ENCODE peak calls at places on chromosomes 5 and 9, in seven cellular contexts. H is left ventricle myocardium inferior, Y is type B pancreatic cell, X is lower lobe of right lung, J is fibroblast of pulmonary artery, N is HepG2, D is GM12864. Q is an unnamed sample.

GRCh38 chr5:1343931-1344901 is 683 bp downstream of the CLPTM1L start:
- DNase-seq in H (no peak), Y (no peak), X (no peak), J (peak), N (no peak), D (no peak), Q (no peak)

GRCh38 chr9:91200692-91201336 is 160.9 kb downstream of the AUH start:
- DNase-seq in H (no peak), Y (no peak), X (no peak), J (no peak), N (no peak), D (no peak), Q (no peak)

GRCh38 chr5:72377920-72378635 is 57.9 kb downstream of the PTCD2 start:
- DNase-seq in H (peak), Y (no peak), X (no peak), J (peak), N (no peak), D (no peak), Q (no peak)

GRCh38 chr5:134125195-134126015 is 10.9 kb downstream of the TCF7 start:
- DNase-seq in H (peak), Y (no peak), X (no peak), J (peak), N (no peak), D (no peak), Q (no peak)

GRCh38 chr9:134431626-134432025 is 105.4 kb downstream of the RXRA start:
- DNase-seq in H (no peak), Y (no peak), X (no peak), J (no peak), N (no peak), D (no peak), Q (no peak)

GRCh38 chr5:9052421-9052820 is 493.5 kb downstream of the SEMA5A start:
- DNase-seq in H (no peak), Y (no peak), X (no peak), J (no peak), N (no peak), D (no peak), Q (no peak)

GRCh38 chr5:134374234-134374633 is 2.9 kb downstream of the UBE2B start:
- DNase-seq in H (no peak), Y (no peak), X (no peak), J (peak), N (no peak), D (no peak), Q (no peak)

GRCh38 chr9:106916491-106917235 is 53.7 kb downstream of the ZNF462 start:
- DNase-seq in H (no peak), Y (no peak), X (no peak), J (peak), N (peak), D (no peak), Q (no peak)

GRCh38 chr5:168660691-168661090 is 81.5 kb upstream of the PANK3 start:
- DNase-seq in H (no peak), Y (no peak), X (no peak), J (no peak), N (no peak), D (no peak), Q (no peak)

GRCh38 chr9:120043448-120043847 is 536.5 kb downstream of the CDK5RAP2 start:
- DNase-seq in H (no peak), Y (no peak), X (no peak), J (no peak), N (no peak), D (no peak), Q (no peak)

GRCh38 chr9:74942801-74943200 is 9.9 kb downstream of the C9orf40 start:
- DNase-seq in H (no peak), Y (no peak), X (no peak), J (peak), N (no peak), D (no peak), Q (no peak)

GRCh38 chr9:98080346-98080745 is 23.8 kb downstream of the NANS start:
- DNase-seq in H (no peak), Y (no peak), X (no peak), J (peak), N (no peak), D (no peak), Q (no peak)

GRCh38 chr9:35277649-35278359 is 116.0 kb downstream of the UNC13B start:
- DNase-seq in H (no peak), Y (no peak), X (no peak), J (peak), N (no peak), D (no peak), Q (no peak)

GRCh38 chr5:179267071-179267670 is 78.1 kb downstream of the ADAMTS2 start:
- DNase-seq in H (peak), Y (peak), X (peak), J (no peak), N (no peak), D (no peak), Q (no peak)

GRCh38 chr9:99385215-99385614 is 163.1 kb downstream of the SEC61B start:
- DNase-seq in H (no peak), Y (no peak), X (no peak), J (no peak), N (no peak), D (no peak), Q (no peak)

GRCh38 chr5:154138701-154139100 is 51.8 kb upstream of the GALNT10 start:
- DNase-seq in H (peak), Y (no peak), X (no peak), J (peak), N (no peak), D (no peak), Q (no peak)

GRCh38 chr5:124661317-124662141 is 84.9 kb downstream of the ZNF608 start:
- DNase-seq in H (no peak), Y (no peak), X (no peak), J (peak), N (peak), D (no peak), Q (peak)

GRCh38 chr5:179901462-179901861 is 6.2 kb downstream of the TBC1D9B start:
- DNase-seq in H (no peak), Y (no peak), X (no peak), J (no peak), N (no peak), D (no peak), Q (no peak)

GRCh38 chr5:128216860-128217531 is 133.4 kb downstream of the SLC12A2 start:
- DNase-seq in H (peak), Y (no peak), X (no peak), J (peak), N (no peak), D (no peak), Q (no peak)

GRCh38 chr5:112848116-112848811 is 12.8 kb upstream of the SRP19 start:
- DNase-seq in H (no peak), Y (no peak), X (no peak), J (peak), N (peak), D (peak), Q (peak)

GRCh38 chr5:74316064-74316586 is 324.4 kb downstream of the ENC1 start:
- DNase-seq in H (no peak), Y (no peak), X (no peak), J (peak), N (peak), D (peak), Q (no peak)

GRCh38 chr9:69980041-69980440 is 63.6 kb upstream of the MAMDC2 start:
- DNase-seq in H (no peak), Y (no peak), X (no peak), J (peak), N (no peak), D (no peak), Q (no peak)

GRCh38 chr9:79408617-79409016 is 163.1 kb upstream of the TLE4 start:
- DNase-seq in H (no peak), Y (no peak), X (no peak), J (no peak), N (no peak), D (no peak), Q (no peak)

GRCh38 chr5:14156611-14157493 is 13.7 kb downstream of the TRIO start:
- DNase-seq in H (no peak), Y (no peak), X (no peak), J (peak), N (peak), D (no peak), Q (peak)

GRCh38 chr9:134683714-134684374 is 42.2 kb downstream of the COL5A1 start:
- DNase-seq in H (no peak), Y (no peak), X (no peak), J (no peak), N (no peak), D (no peak), Q (no peak)

GRCh38 chr5:77168187-77168883 is 42.1 kb upstream of the PDE8B start:
- DNase-seq in H (peak), Y (no peak), X (peak), J (peak), N (no peak), D (no peak), Q (no peak)

GRCh38 chr5:81522571-81522970 is 128.6 kb upstream of the ACOT12 start:
- DNase-seq in H (no peak), Y (no peak), X (no peak), J (no peak), N (no peak), D (no peak), Q (no peak)

GRCh38 chr5:1516615-1517601 is 6.9 kb downstream of the LPCAT1 start:
- DNase-seq in H (peak), Y (no peak), X (peak), J (peak), N (peak), D (no peak), Q (no peak)

GRCh38 chr5:76693141-76693540 is 22.8 kb upstream of the F2R start:
- DNase-seq in H (no peak), Y (no peak), X (no peak), J (no peak), N (no peak), D (no peak), Q (no peak)

GRCh38 chr9:70382046-70382708 is 32.3 kb downstream of the KLF9 start:
- DNase-seq in H (no peak), Y (no peak), X (no peak), J (no peak), N (no peak), D (no peak), Q (no peak)

GRCh38 chr9:136539427-136540412 is 6.1 kb downstream of the NOTCH1 start:
- DNase-seq in H (peak), Y (no peak), X (peak), J (peak), N (no peak), D (peak), Q (peak)

GRCh38 chr9:136537411-136537810 is 8.4 kb downstream of the NOTCH1 start:
- DNase-seq in H (no peak), Y (no peak), X (no peak), J (no peak), N (no peak), D (no peak), Q (no peak)

GRCh38 chr9:136537896-136538598 is 7.8 kb downstream of the NOTCH1 start:
- DNase-seq in H (no peak), Y (no peak), X (no peak), J (no peak), N (no peak), D (no peak), Q (no peak)

GRCh38 chr9:136536721-136537241 is 9.1 kb downstream of the NOTCH1 start:
- DNase-seq in H (no peak), Y (no peak), X (no peak), J (no peak), N (no peak), D (no peak), Q (no peak)

DNA sequence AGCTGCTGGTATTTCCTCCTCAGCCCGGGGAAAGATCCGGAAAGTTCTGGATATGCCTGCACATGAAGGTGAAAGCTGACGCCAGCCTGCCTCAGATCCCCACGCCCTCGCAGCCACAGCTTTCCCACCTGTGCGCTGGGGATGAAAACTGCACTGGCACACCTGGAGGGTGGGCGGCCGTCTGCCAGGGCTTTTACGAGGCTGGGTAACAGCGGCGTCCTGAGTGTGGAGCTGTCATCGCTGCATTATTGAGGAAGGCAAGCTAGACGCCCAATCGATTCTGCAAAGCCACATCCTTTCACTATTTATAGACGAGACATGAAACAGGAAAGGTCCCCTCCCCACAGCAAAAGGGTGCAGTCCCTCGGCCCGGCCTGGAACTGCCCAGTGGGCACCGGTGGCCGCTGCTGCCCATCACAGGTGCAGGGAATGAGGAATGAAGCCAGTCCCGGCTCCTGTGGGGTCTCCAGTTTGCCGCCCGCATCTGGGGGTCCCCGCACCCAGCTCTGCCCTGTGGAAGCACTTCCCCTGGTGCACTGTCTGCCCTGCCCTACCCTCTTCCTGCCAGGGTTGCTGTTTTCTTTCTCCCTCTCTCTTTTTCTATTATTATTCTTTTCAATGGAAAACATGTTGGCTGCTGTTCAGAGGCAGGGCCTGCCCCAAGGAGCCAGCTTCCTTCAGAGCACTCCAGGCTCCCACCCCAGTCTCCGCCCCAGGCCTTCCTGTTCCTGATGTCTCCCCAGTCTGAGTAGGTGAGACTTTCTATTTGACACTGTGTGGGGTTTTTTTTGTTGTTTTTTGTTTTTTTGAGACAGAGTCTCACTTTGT is 7.0 kb downstream of the NOTCH1 start:
- DNase-seq in H (peak), Y (no peak), X (no peak), J (peak), N (no peak), D (no peak), Q (peak)
- TF ChIP-seq CTCF in H (no peak), Y (no peak), X (no peak), J (no peak), N (no peak), D (no peak), Q (no peak)

GRCh38 chr9:114098660-114099522 is at the start of gene KIF12:
- DNase-seq in H (no peak), Y (no peak), X (peak), J (no peak), N (peak), D (no peak), Q (no peak)
- TF ChIP-seq CTCF in H (no peak), Y (no peak), X (no peak), J (no peak), N (no peak), D (no peak), Q (no peak)

GRCh38 chr9:101705135-101705661 is 33.2 kb downstream of the GRIN3A start:
- DNase-seq in H (peak), Y (no peak), X (peak), J (no peak), N (no peak), D (no peak), Q (no peak)
- TF ChIP-seq CTCF in H (peak), Y (peak), X (peak), J (no peak), N (no peak), D (peak), Q (no peak)

DNA sequence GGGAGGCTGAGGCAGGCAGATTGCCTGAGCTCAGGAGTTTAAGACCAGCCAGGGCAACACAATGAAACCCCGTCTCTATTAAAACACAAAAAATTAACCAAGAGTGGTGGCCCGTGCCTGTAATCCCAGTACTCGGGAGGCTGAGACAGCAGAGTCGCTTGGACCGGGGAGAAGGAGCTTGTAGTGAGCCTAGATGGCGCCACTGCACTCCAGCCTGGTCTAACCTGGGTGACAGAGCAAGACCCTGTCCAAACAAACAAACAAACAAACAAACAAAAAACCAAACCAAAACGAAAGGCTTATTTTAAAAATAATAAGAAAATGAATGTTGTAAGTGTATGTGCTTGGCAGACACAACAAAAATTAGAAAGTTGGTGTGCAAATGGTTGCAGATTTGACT is 536.3 kb upstream of the PTPRD start:
- DNase-seq in H (no peak), Y (no peak), X (no peak), J (no peak), N (no peak), D (no peak), Q (no peak)
- TF ChIP-seq CTCF in H (no peak), Y (no peak), X (no peak), J (no peak), N (no peak), D (no peak), Q (no peak)

DNA sequence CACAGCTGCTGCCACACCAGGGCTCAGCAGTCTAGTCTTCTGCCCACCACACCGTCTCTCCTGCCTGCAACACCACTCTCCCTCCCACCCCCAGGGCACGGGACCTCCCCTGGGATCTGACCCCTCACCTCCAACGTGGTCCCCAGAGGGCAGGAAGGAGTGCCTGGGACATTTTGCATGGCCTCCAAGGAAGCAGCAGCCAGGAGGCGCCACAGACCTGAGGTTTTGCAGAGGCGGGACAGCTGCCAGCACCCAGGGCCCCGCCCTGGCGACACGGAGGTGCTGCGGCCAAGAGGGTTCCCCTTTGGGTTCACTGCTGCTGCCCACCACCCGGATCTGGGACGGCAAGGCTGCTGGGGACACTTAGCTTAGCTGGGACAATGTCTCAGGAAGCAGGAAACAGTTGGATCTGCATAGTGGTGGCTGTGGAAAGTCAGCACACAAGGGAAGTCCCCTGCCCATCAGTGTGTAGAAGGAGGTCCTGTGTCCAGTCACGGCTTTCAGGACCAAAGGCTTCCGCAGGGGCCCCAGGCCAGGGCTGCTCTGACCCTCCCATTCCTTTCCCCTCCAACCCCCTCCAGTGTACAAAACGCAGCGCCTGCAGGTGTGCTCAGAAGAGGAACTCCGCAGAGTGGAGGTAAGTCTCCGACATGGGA is 13.8 kb downstream of the PROP1 start:
- DNase-seq in H (no peak), Y (peak), X (peak), J (no peak), N (peak), D (no peak), Q (no peak)
- TF ChIP-seq CTCF in H (no peak), Y (peak), X (peak), J (no peak), N (peak), D (no peak), Q (peak)

GRCh38 chr5:31664566-31664965 is 25.6 kb downstream of the PDZD2 start:
- DNase-seq in H (no peak), Y (no peak), X (no peak), J (peak), N (peak), D (peak), Q (peak)
- TF ChIP-seq CTCF in H (no peak), Y (peak), X (no peak), J (no peak), N (peak), D (peak), Q (no peak)

DNA sequence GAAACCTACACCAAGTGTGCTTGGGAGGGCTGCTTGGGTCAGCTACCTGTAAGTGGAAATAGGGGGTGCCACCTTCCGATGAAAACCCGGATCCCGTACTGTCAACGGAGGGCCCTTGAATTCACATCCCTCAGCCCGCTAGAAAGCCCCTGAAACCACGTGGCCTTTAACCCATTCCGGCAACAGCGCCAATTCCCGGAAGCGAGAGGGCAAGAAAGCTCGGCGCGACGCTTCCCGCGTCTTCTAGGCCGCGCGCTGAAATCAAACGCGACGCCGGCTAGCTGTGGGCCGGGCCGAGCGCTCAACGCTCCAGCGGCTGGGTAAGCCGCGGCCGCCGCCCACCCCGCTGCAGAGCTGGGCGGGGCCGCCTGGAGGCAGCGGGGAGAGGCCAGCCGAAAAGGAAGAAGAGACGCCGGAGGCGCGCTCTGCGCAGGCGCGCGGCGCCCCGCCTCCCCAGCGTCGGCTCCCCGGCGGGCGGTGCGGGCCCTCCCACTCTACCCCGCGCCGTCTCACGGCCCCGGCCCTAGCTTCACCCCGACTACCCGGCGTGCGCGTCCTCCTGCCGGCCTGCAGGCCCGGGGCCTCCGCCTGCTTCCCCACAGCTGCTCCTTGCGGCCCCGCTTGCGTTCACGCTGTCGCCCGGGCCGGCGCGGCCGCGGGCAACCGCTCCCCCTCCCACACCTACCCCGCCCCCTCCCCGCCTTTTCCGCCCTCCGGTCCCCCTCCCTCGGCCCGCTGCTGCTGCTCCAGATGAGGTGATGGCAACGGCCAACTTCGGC is at the start of gene KIF2A:
- DNase-seq in H (peak), Y (peak), X (peak), J (peak), N (peak), D (peak), Q (peak)
- TF ChIP-seq CTCF in H (peak), Y (peak), X (peak), J (no peak), N (peak), D (peak), Q (peak)

GRCh38 chr9:115254217-115254616 is 136.3 kb upstream of the TNC start:
- DNase-seq in H (no peak), Y (no peak), X (no peak), J (no peak), N (no peak), D (no peak), Q (no peak)

GRCh38 chr9:115254781-115255180 is 136.8 kb upstream of the TNC start:
- DNase-seq in H (no peak), Y (no peak), X (no peak), J (no peak), N (no peak), D (no peak), Q (no peak)

DNA sequence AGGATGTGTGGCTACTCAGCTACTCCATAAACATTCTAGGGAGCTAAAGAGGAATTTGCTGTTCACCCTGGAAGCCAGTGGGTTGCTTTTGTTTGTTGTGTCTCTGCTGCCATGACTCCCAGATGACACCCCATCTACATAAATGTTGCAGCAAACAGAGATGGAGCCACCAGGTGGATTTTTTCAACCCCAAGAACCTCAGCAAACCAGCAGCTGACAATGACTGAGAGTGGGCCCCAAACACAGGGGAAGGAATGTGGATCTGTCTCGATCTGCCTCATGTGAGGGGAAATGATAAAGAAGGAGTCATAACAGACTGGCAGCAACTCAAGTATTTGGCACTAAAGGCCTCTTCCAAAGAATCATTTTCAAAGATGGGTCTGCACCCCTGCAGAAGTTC is 132.7 kb upstream of the TNC start:
- DNase-seq in H (no peak), Y (no peak), X (no peak), J (peak), N (no peak), D (no peak), Q (no peak)
- TF ChIP-seq CTCF in H (no peak), Y (no peak), X (no peak), J (no peak), N (no peak), D (no peak), Q (no peak)

Q was measured in GM10248.